ENCODE peak calls at places on chromosomes 1 and 21, in five cellular contexts. W is H1; B is CD8-positive, alpha-beta T cell; D is heart left ventricle; U is central memory CD4-positive, alpha-beta T cell. S is an unnamed sample.

GRCh38 chr1:2462819-2463218 is 13.3 kb upstream of the PLCH2 start:
- DNase-seq in D (no peak), W (no peak), U (no peak), B (no peak), S (no peak)

GRCh38 chr1:15944308-15945010 is 31.4 kb downstream of the ZBTB17 start:
- DNase-seq in B (no peak), U (no peak), D (no peak), W (no peak), S (no peak)

GRCh38 chr1:158249646-158250045 is 4.6 kb upstream of the CD1A start:
- DNase-seq in D (no peak), W (no peak), B (no peak), U (no peak), S (no peak)

GRCh38 chr1:186033744-186034345 is 299.7 kb downstream of the HMCN1 start:
- DNase-seq in B (no peak), U (no peak), D (peak), W (no peak), S (no peak)

GRCh38 chr1:215529571-215529970 is 37.5 kb upstream of the KCTD3 start:
- DNase-seq in W (no peak), U (no peak), D (no peak), B (no peak), S (no peak)

GRCh38 chr1:149848340-149848771 is 51.0 kb upstream of the BOLA1 start:
- DNase-seq in W (no peak), B (no peak), D (no peak), U (no peak), S (no peak)

GRCh38 chr1:6727535-6727934 is 25.9 kb upstream of the DNAJC11 start:
- DNase-seq in U (peak), B (peak), D (peak), W (peak), S (peak)

GRCh38 chr1:110538921-110539320 is 19.9 kb upstream of the KCNA10 start:
- DNase-seq in B (no peak), D (no peak), W (no peak), U (no peak), S (no peak)

GRCh38 chr1:201905234-201905890 is 16.7 kb downstream of the SHISA4 start:
- DNase-seq in B (no peak), U (no peak), W (no peak), D (no peak), S (no peak)

GRCh38 chr1:67816096-67816493 is 17.2 kb downstream of the GNG12 start:
- DNase-seq in B (no peak), D (no peak), W (no peak), U (no peak), S (no peak)

GRCh38 chr1:187516874-187517273 is 688.1 kb downstream of the PLA2G4A start:
- DNase-seq in W (no peak), D (no peak), U (no peak), B (no peak), S (no peak)

GRCh38 chr1:234310460-234310817 is 62.8 kb upstream of the COA6 start:
- DNase-seq in W (no peak), U (no peak), B (no peak), D (no peak), S (no peak)

GRCh38 chr1:6092211-6092610 is 46.5 kb downstream of the KCNAB2 start:
- DNase-seq in W (no peak), U (no peak), B (no peak), D (no peak), S (no peak)

GRCh38 chr1:97608272-97608671 is 312.6 kb downstream of the DPYD start:
- DNase-seq in U (no peak), D (no peak), W (no peak), B (no peak), S (no peak)

GRCh38 chr1:40866408-40866788 is 4.2 kb upstream of the CITED4 start:
- DNase-seq in W (no peak), U (no peak), B (no peak), D (no peak), S (no peak)

GRCh38 chr1:213122514-213122929 is 71.5 kb downstream of the RPS6KC1 start:
- DNase-seq in B (no peak), D (no peak), U (no peak), W (no peak), S (peak)

GRCh38 chr21:45074818-45075605 is 632 bp downstream of the ADARB1 start:
- DNase-seq in U (no peak), D (peak), B (no peak), W (no peak), S (no peak)

GRCh38 chr1:3820316-3820715 is 24.0 kb upstream of the LRRC47 start:
- DNase-seq in B (no peak), U (no peak), D (no peak), W (no peak), S (no peak)

GRCh38 chr1:153030895-153031294 is at the start of gene SPRR1B:
- DNase-seq in B (no peak), U (no peak), W (no peak), D (no peak), S (no peak)

GRCh38 chr1:116754203-116754977 is at the start of gene CD2:
- DNase-seq in B (peak), D (no peak), U (peak), W (no peak), S (no peak)

GRCh38 chr1:93338426-93338825 is 7.3 kb upstream of the DR1 start:
- DNase-seq in D (no peak), W (no peak), U (no peak), B (no peak), S (peak)

GRCh38 chr1:84116558-84116957 is 27.5 kb upstream of the PRKACB start:
- DNase-seq in D (no peak), W (no peak), B (no peak), U (no peak), S (no peak)

GRCh38 chr1:41341756-41342562 is 19.3 kb upstream of the FOXO6 start:
- DNase-seq in W (no peak), B (no peak), D (peak), U (no peak), S (no peak)

GRCh38 chr1:42931911-42932422 is 26.7 kb downstream of the SLC2A1 start:
- DNase-seq in D (peak), B (peak), U (peak), W (no peak), S (no peak)

GRCh38 chr1:165235158-165235776 is 121.2 kb downstream of the LMX1A start:
- DNase-seq in D (no peak), B (no peak), U (no peak), W (no peak), S (no peak)

GRCh38 chr1:227742738-227743715 is 7.8 kb downstream of the SNAP47 start:
- DNase-seq in W (no peak), B (no peak), U (no peak), D (no peak), S (no peak)

GRCh38 chr1:168759077-168759476 is 30.1 kb upstream of the DPT start:
- DNase-seq in U (no peak), B (no peak), D (no peak), W (no peak), S (no peak)

GRCh38 chr1:25257176-25257575 is 9.9 kb upstream of the RSRP1 start:
- DNase-seq in B (no peak), W (no peak), U (no peak), D (no peak), S (no peak)

GRCh38 chr1:46487818-46488218 is 1.8 kb upstream of the DMBX1 start:
- DNase-seq in U (no peak), D (no peak), B (no peak), W (no peak), S (no peak)

GRCh38 chr1:62076286-62076685 is 118.4 kb upstream of the L1TD1 start:
- DNase-seq in B (no peak), W (no peak), U (no peak), D (no peak), S (peak)

GRCh38 chr1:33296082-33296458 is 24.8 kb downstream of the A3GALT2 start:
- DNase-seq in D (peak), B (no peak), W (no peak), U (no peak), S (no peak)

GRCh38 chr1:110007458-110007857 is 22.9 kb downstream of the AHCYL1 start:
- DNase-seq in D (no peak), B (no peak), W (no peak), U (no peak), S (no peak)

GRCh38 chr21:33434770-33435360 is 31.7 kb downstream of the IFNGR2 start:
- DNase-seq in D (no peak), B (no peak), U (no peak), W (no peak), S (peak)

S was measured in AG04450.